ENCODE peak calls at places on chromosomes 6 and 20, in five cellular contexts. One of them, this sample, is unnamed.

GRCh38 chr6:11789754-11790153 is 11.2 kb upstream of the ADTRP start:
- DNase-seq in A673: no peak
- DNase-seq in breast epithelium: no peak
- DNase-seq in cardiac muscle cell: no peak
- DNase-seq in A549: no peak
- DNase-seq in this sample: no peak

GRCh38 chr6:139839506-139840156 is 465.2 kb upstream of the CITED2 start:
- DNase-seq in A673: no peak
- DNase-seq in breast epithelium: no peak
- DNase-seq in cardiac muscle cell: no peak
- DNase-seq in A549: no peak
- DNase-seq in this sample: no peak

GRCh38 chr6:36984581-36985383 is 1.2 kb downstream of the MTCH1 start:
- DNase-seq in A673: peak; percentile 62
- DNase-seq in breast epithelium: no peak
- DNase-seq in cardiac muscle cell: peak; percentile 78
- DNase-seq in A549: no peak
- DNase-seq in this sample: no peak

GRCh38 chr6:13251242-13251641 is 77.1 kb downstream of the TBC1D7 start:
- DNase-seq in A673: no peak
- DNase-seq in breast epithelium: no peak
- DNase-seq in cardiac muscle cell: no peak
- DNase-seq in A549: no peak
- DNase-seq in this sample: no peak

GRCh38 chr6:70520575-70520974 is 46.2 kb upstream of the SDHAF4 start:
- DNase-seq in A673: peak; percentile 11
- DNase-seq in breast epithelium: no peak
- DNase-seq in cardiac muscle cell: peak; percentile 40
- DNase-seq in A549: peak; percentile 1
- DNase-seq in this sample: no peak

GRCh38 chr20:43914286-43914685 is 366 bp upstream of the TOX2 start:
- DNase-seq in A673: peak; percentile 63
- DNase-seq in breast epithelium: no peak
- DNase-seq in cardiac muscle cell: no peak
- DNase-seq in A549: no peak
- DNase-seq in this sample: no peak

GRCh38 chr6:134678436-134678889 is 271.4 kb downstream of the ALDH8A1 start:
- DNase-seq in A673: peak; percentile 87
- DNase-seq in breast epithelium: no peak
- DNase-seq in cardiac muscle cell: peak; percentile 95
- DNase-seq in A549: no peak
- DNase-seq in this sample: no peak

GRCh38 chr6:5446362-5447075 is 185.2 kb downstream of the FARS2 start:
- DNase-seq in A673: no peak
- DNase-seq in breast epithelium: no peak
- DNase-seq in cardiac muscle cell: no peak
- DNase-seq in A549: no peak
- DNase-seq in this sample: no peak

GRCh38 chr6:157982297-157982579 is 575 bp downstream of the SYNJ2 start:
- DNase-seq in A673: peak; percentile 30
- DNase-seq in breast epithelium: no peak
- DNase-seq in cardiac muscle cell: peak; percentile 48
- DNase-seq in A549: peak; percentile 30
- DNase-seq in this sample: no peak

GRCh38 chr6:125910518-125910917 is 46.1 kb upstream of the HINT3 start:
- DNase-seq in A673: peak; percentile 13
- DNase-seq in breast epithelium: no peak
- DNase-seq in cardiac muscle cell: peak; percentile 42
- DNase-seq in A549: no peak
- DNase-seq in this sample: no peak

GRCh38 chr6:132011582-132011981 is 60.4 kb upstream of the CCN2 start:
- DNase-seq in A673: peak; percentile 85
- DNase-seq in breast epithelium: no peak
- DNase-seq in cardiac muscle cell: peak; percentile 58
- DNase-seq in A549: no peak
- DNase-seq in this sample: no peak

GRCh38 chr6:5681480-5681879 is 325.2 kb downstream of the NRN1 start:
- DNase-seq in A673: no peak
- DNase-seq in breast epithelium: no peak
- DNase-seq in cardiac muscle cell: no peak
- DNase-seq in A549: no peak
- DNase-seq in this sample: no peak

GRCh38 chr6:148082721-148083120 is 259.9 kb upstream of the SASH1 start:
- DNase-seq in A673: no peak
- DNase-seq in breast epithelium: no peak
- DNase-seq in cardiac muscle cell: no peak
- DNase-seq in A549: no peak
- DNase-seq in this sample: no peak

GRCh38 chr6:107108201-107108890 is 7.0 kb downstream of the BEND3 start:
- DNase-seq in A673: no peak
- DNase-seq in breast epithelium: no peak
- DNase-seq in cardiac muscle cell: no peak
- DNase-seq in A549: no peak
- DNase-seq in this sample: no peak

GRCh38 chr20:38649275-38649891 is 47.8 kb downstream of the ARHGAP40 start:
- DNase-seq in A673: peak; percentile 37
- DNase-seq in breast epithelium: no peak
- DNase-seq in cardiac muscle cell: peak; percentile 50
- DNase-seq in A549: no peak
- DNase-seq in this sample: no peak

GRCh38 chr6:50720623-50721022 is 7.3 kb downstream of the TFAP2D start:
- DNase-seq in A673: peak; percentile 56
- DNase-seq in breast epithelium: no peak
- DNase-seq in cardiac muscle cell: peak; percentile 4
- DNase-seq in A549: no peak
- DNase-seq in this sample: no peak

GRCh38 chr20:4150095-4150492 is 134.7 kb upstream of the RNF24 start:
- DNase-seq in A673: peak; percentile 54
- DNase-seq in breast epithelium: no peak
- DNase-seq in cardiac muscle cell: peak; percentile 78
- DNase-seq in A549: peak; percentile 71
- DNase-seq in this sample: no peak

GRCh38 chr20:19466204-19466928 is 253.9 kb downstream of the SLC24A3 start:
- DNase-seq in A673: no peak
- DNase-seq in breast epithelium: no peak
- DNase-seq in cardiac muscle cell: no peak
- DNase-seq in A549: no peak
- DNase-seq in this sample: no peak

GRCh38 chr6:16966821-16967817 is 134.7 kb upstream of the STMND1 start:
- DNase-seq in A673: peak; percentile 65
- DNase-seq in breast epithelium: no peak
- DNase-seq in cardiac muscle cell: no peak
- DNase-seq in A549: no peak
- DNase-seq in this sample: no peak

GRCh38 chr20:54642733-54643667 is 167.6 kb downstream of the DOK5 start:
- DNase-seq in A673: no peak
- DNase-seq in breast epithelium: no peak
- DNase-seq in cardiac muscle cell: no peak
- DNase-seq in A549: no peak
- DNase-seq in this sample: no peak

GRCh38 chr6:106518748-106519147 is 110.5 kb downstream of the RTN4IP1 start:
- DNase-seq in A673: no peak
- DNase-seq in breast epithelium: no peak
- DNase-seq in cardiac muscle cell: no peak
- DNase-seq in A549: no peak
- DNase-seq in this sample: no peak

GRCh38 chr20:41249781-41250281 is 67.7 kb downstream of the ZHX3 start:
- DNase-seq in A673: peak; percentile 37
- DNase-seq in breast epithelium: no peak
- DNase-seq in cardiac muscle cell: peak; percentile 69
- DNase-seq in A549: no peak
- DNase-seq in this sample: no peak

GRCh38 chr20:41248371-41249024 is 69.0 kb downstream of the ZHX3 start:
- DNase-seq in A673: no peak
- DNase-seq in breast epithelium: no peak
- DNase-seq in cardiac muscle cell: peak; percentile 92
- DNase-seq in A549: no peak
- DNase-seq in this sample: no peak

GRCh38 chr20:41247523-41248370 is 69.8 kb downstream of the ZHX3 start:
- DNase-seq in A673: no peak
- DNase-seq in breast epithelium: no peak
- DNase-seq in cardiac muscle cell: no peak
- DNase-seq in A549: no peak
- DNase-seq in this sample: no peak

GRCh38 chr20:41245086-41245707 is 72.3 kb downstream of the ZHX3 start:
- DNase-seq in A673: no peak
- DNase-seq in breast epithelium: no peak
- DNase-seq in cardiac muscle cell: peak; percentile 54
- DNase-seq in A549: no peak
- DNase-seq in this sample: no peak

GRCh38 chr20:41249371-41249770 is 68.2 kb downstream of the ZHX3 start:
- DNase-seq in A673: peak; percentile 49
- DNase-seq in breast epithelium: no peak
- DNase-seq in cardiac muscle cell: peak; percentile 94
- DNase-seq in A549: no peak
- DNase-seq in this sample: peak; percentile 33
- H3K4me3 ChIP-seq in A673: no peak overlapping the region
- H3K4me3 ChIP-seq in breast epithelium: no peak overlapping the region
- H3K4me3 ChIP-seq in cardiac muscle cell: no peak overlapping the region
- H3K4me3 ChIP-seq in A549: no peak overlapping the region
- H3K4me3 ChIP-seq in this sample: no peak overlapping the region

GRCh38 chr6:31870385-31870921 is 7.8 kb upstream of the NEU1 start:
- DNase-seq in A673: no peak
- DNase-seq in breast epithelium: no peak
- DNase-seq in cardiac muscle cell: no peak
- DNase-seq in A549: no peak
- DNase-seq in this sample: no peak
- TF ChIP-seq CTCF in A673: no peak
- TF ChIP-seq CTCF in breast epithelium: no peak
- TF ChIP-seq CTCF in cardiac muscle cell: no peak
- TF ChIP-seq CTCF in A549: no peak
- TF ChIP-seq CTCF in this sample: no peak

GRCh38 chr6:7086488-7086887 is 21.3 kb upstream of the RREB1 start:
- DNase-seq in A673: no peak
- DNase-seq in breast epithelium: no peak
- DNase-seq in cardiac muscle cell: peak; percentile 46
- DNase-seq in A549: no peak
- DNase-seq in this sample: no peak
- H3K4me3 ChIP-seq in A673: peak overlapping the region; percentile 31
- H3K4me3 ChIP-seq in breast epithelium: peak overlapping the region; percentile 56
- H3K4me3 ChIP-seq in cardiac muscle cell: no peak overlapping the region
- H3K4me3 ChIP-seq in A549: no peak overlapping the region
- H3K4me3 ChIP-seq in this sample: no peak overlapping the region

GRCh38 chr6:357261-357790 is 34.2 kb upstream of the IRF4 start:
- DNase-seq in A673: no peak
- DNase-seq in breast epithelium: no peak
- DNase-seq in cardiac muscle cell: no peak
- DNase-seq in A549: no peak
- DNase-seq in this sample: no peak

GRCh38 chr6:357791-358341 is 33.7 kb upstream of the IRF4 start:
- DNase-seq in A673: no peak
- DNase-seq in breast epithelium: no peak
- DNase-seq in cardiac muscle cell: no peak
- DNase-seq in A549: no peak
- DNase-seq in this sample: no peak

GRCh38 chr6:358432-358831 is 33.1 kb upstream of the IRF4 start:
- DNase-seq in A673: no peak
- DNase-seq in breast epithelium: no peak
- DNase-seq in cardiac muscle cell: no peak
- DNase-seq in A549: no peak
- DNase-seq in this sample: no peak

GRCh38 chr6:359261-360035 is 32.1 kb upstream of the IRF4 start:
- DNase-seq in A673: no peak
- DNase-seq in breast epithelium: no peak
- DNase-seq in cardiac muscle cell: no peak
- DNase-seq in A549: no peak
- DNase-seq in this sample: no peak

GRCh38 chr6:358847-359246 is 32.7 kb upstream of the IRF4 start:
- DNase-seq in A673: no peak
- DNase-seq in breast epithelium: no peak
- DNase-seq in cardiac muscle cell: no peak
- DNase-seq in A549: no peak
- DNase-seq in this sample: no peak
- TF ChIP-seq CTCF in A673: no peak
- TF ChIP-seq CTCF in breast epithelium: no peak
- TF ChIP-seq CTCF in cardiac muscle cell: no peak
- TF ChIP-seq CTCF in A549: no peak
- TF ChIP-seq CTCF in this sample: no peak